ENCODE peak calls at places on chromosomes 3 and 15, in six cellular contexts. One of them, this sample, is unnamed.

GRCh38 chr15:95298729-95299128 is 1031.8 kb upstream of the NR2F2 start:
- DNase-seq in Daoy: no peak
- DNase-seq in midbrain: no peak
- DNase-seq in HEK293T: no peak
- DNase-seq in COR-L47: no peak
- DNase-seq in activated CD4-positive, alpha-beta T cell treated with anti-CD3 and anti-CD28 coated beads for 24 hours: no peak
- DNase-seq in this sample: no peak

GRCh38 chr3:11703185-11703584 is 59.5 kb upstream of the VGLL4 start:
- DNase-seq in COR-L47: no peak
- DNase-seq in HEK293T: no peak
- DNase-seq in activated CD4-positive, alpha-beta T cell treated with anti-CD3 and anti-CD28 coated beads for 24 hours: no peak
- DNase-seq in Daoy: no peak
- DNase-seq in midbrain: no peak
- DNase-seq in this sample: no peak

GRCh38 chr3:123757281-123757940 is 126.7 kb downstream of the MYLK start:
- DNase-seq in Daoy: peak
- DNase-seq in COR-L47: no peak
- DNase-seq in HEK293T: no peak
- DNase-seq in midbrain: peak
- DNase-seq in activated CD4-positive, alpha-beta T cell treated with anti-CD3 and anti-CD28 coated beads for 24 hours: no peak
- DNase-seq in this sample: peak

GRCh38 chr3:61571516-61572336 is 10.4 kb downstream of the PTPRG start:
- DNase-seq in activated CD4-positive, alpha-beta T cell treated with anti-CD3 and anti-CD28 coated beads for 24 hours: no peak
- DNase-seq in COR-L47: no peak
- DNase-seq in midbrain: no peak
- DNase-seq in Daoy: peak
- DNase-seq in HEK293T: no peak
- DNase-seq in this sample: no peak

GRCh38 chr3:143847787-143848631 is at the start of gene SLC9A9:
- DNase-seq in HEK293T: peak
- DNase-seq in midbrain: peak
- DNase-seq in COR-L47: peak
- DNase-seq in Daoy: no peak
- DNase-seq in activated CD4-positive, alpha-beta T cell treated with anti-CD3 and anti-CD28 coated beads for 24 hours: peak
- DNase-seq in this sample: peak

GRCh38 chr3:197082871-197083270 is 53.3 kb upstream of the MELTF start:
- DNase-seq in HEK293T: no peak
- DNase-seq in COR-L47: no peak
- DNase-seq in Daoy: no peak
- DNase-seq in midbrain: no peak
- DNase-seq in activated CD4-positive, alpha-beta T cell treated with anti-CD3 and anti-CD28 coated beads for 24 hours: no peak
- DNase-seq in this sample: no peak

GRCh38 chr15:25171856-25172687 is 217.3 kb downstream of the SNRPN start:
- DNase-seq in midbrain: no peak
- DNase-seq in COR-L47: no peak
- DNase-seq in activated CD4-positive, alpha-beta T cell treated with anti-CD3 and anti-CD28 coated beads for 24 hours: no peak
- DNase-seq in Daoy: no peak
- DNase-seq in HEK293T: no peak
- DNase-seq in this sample: no peak

GRCh38 chr3:134600166-134600670 is 50.6 kb downstream of the KY start:
- DNase-seq in midbrain: no peak
- DNase-seq in HEK293T: no peak
- DNase-seq in Daoy: peak
- DNase-seq in COR-L47: no peak
- DNase-seq in activated CD4-positive, alpha-beta T cell treated with anti-CD3 and anti-CD28 coated beads for 24 hours: no peak
- DNase-seq in this sample: no peak

GRCh38 chr15:58980351-58980939 is 7.0 kb upstream of the RNF111 start:
- DNase-seq in Daoy: no peak
- DNase-seq in COR-L47: peak
- DNase-seq in HEK293T: no peak
- DNase-seq in midbrain: peak
- DNase-seq in activated CD4-positive, alpha-beta T cell treated with anti-CD3 and anti-CD28 coated beads for 24 hours: no peak
- DNase-seq in this sample: no peak

This sample was measured in mammary epithelial cell.